ENCODE peak calls at places on chromosomes 16 and 17, in seven cellular contexts. One of them, this sample, is unnamed.

GRCh38 chr16:74480150-74481029 is 59.1 kb upstream of the CLEC18B start:
- DNase-seq in trophoblast cell: peak; percentile 78
- DNase-seq in H9: no peak
- DNase-seq in IMR-90: no peak
- DNase-seq in mesenchymal stem cell: no peak
- DNase-seq in neuronal stem cell: no peak
- DNase-seq in H1: no peak
- DNase-seq in this sample: peak; percentile 10

GRCh38 chr16:58515871-58516767 is 802 bp downstream of the SETD6 start:
- DNase-seq in trophoblast cell: peak; percentile 47
- DNase-seq in neuronal stem cell: no peak
- DNase-seq in H1: no peak
- DNase-seq in mesenchymal stem cell: no peak
- DNase-seq in IMR-90: no peak
- DNase-seq in H9: peak; percentile 74
- DNase-seq in this sample: peak; percentile 66

GRCh38 chr16:70683146-70683944 is 2.5 kb downstream of the MTSS2 start:
- DNase-seq in trophoblast cell: no peak
- DNase-seq in neuronal stem cell: no peak
- DNase-seq in IMR-90: no peak
- DNase-seq in H9: no peak
- DNase-seq in mesenchymal stem cell: no peak
- DNase-seq in H1: no peak
- DNase-seq in this sample: no peak

GRCh38 chr17:77793146-77793887 is 165.2 kb upstream of the TNRC6C start:
- DNase-seq in IMR-90: no peak
- DNase-seq in mesenchymal stem cell: no peak
- DNase-seq in trophoblast cell: no peak
- DNase-seq in H9: no peak
- DNase-seq in neuronal stem cell: no peak
- DNase-seq in H1: no peak
- DNase-seq in this sample: no peak

GRCh38 chr17:31052187-31052889 is 42.4 kb upstream of the NF1 start:
- DNase-seq in trophoblast cell: peak; percentile 74
- DNase-seq in IMR-90: peak; percentile 96
- DNase-seq in neuronal stem cell: no peak
- DNase-seq in H9: peak; percentile 22
- DNase-seq in H1: no peak
- DNase-seq in mesenchymal stem cell: peak; percentile 94
- DNase-seq in this sample: peak; percentile 12

GRCh38 chr17:29588561-29589411 is 662 bp downstream of the GIT1 start:
- DNase-seq in H1: no peak
- DNase-seq in H9: no peak
- DNase-seq in mesenchymal stem cell: peak; percentile 57
- DNase-seq in neuronal stem cell: no peak
- DNase-seq in trophoblast cell: peak; percentile 59
- DNase-seq in IMR-90: peak; percentile 29
- DNase-seq in this sample: peak; percentile 62

GRCh38 chr17:65312718-65313382 is 175.7 kb downstream of the RGS9 start:
- DNase-seq in trophoblast cell: no peak
- DNase-seq in H1: no peak
- DNase-seq in neuronal stem cell: no peak
- DNase-seq in H9: no peak
- DNase-seq in IMR-90: no peak
- DNase-seq in mesenchymal stem cell: no peak
- DNase-seq in this sample: peak; percentile 46

GRCh38 chr16:23141959-23142740 is 7.1 kb downstream of the USP31 start:
- DNase-seq in H1: no peak
- DNase-seq in trophoblast cell: no peak
- DNase-seq in mesenchymal stem cell: no peak
- DNase-seq in neuronal stem cell: no peak
- DNase-seq in H9: no peak
- DNase-seq in IMR-90: no peak
- DNase-seq in this sample: no peak

GRCh38 chr16:10554569-10554968 is 25.8 kb downstream of the EMP2 start:
- DNase-seq in IMR-90: no peak
- DNase-seq in neuronal stem cell: no peak
- DNase-seq in H9: no peak
- DNase-seq in H1: no peak
- DNase-seq in trophoblast cell: no peak
- DNase-seq in mesenchymal stem cell: no peak
- DNase-seq in this sample: no peak

GRCh38 chr17:28306954-28307401 is 12.0 kb upstream of the TMEM97 start:
- DNase-seq in trophoblast cell: peak; percentile 19
- DNase-seq in neuronal stem cell: no peak
- DNase-seq in H1: peak; percentile 19
- DNase-seq in IMR-90: no peak
- DNase-seq in H9: peak; percentile 91
- DNase-seq in mesenchymal stem cell: no peak
- DNase-seq in this sample: no peak

GRCh38 chr16:5580320-5580719 is 482.7 kb upstream of the EEF2KMT start:
- DNase-seq in trophoblast cell: no peak
- DNase-seq in neuronal stem cell: no peak
- DNase-seq in mesenchymal stem cell: no peak
- DNase-seq in H9: no peak
- DNase-seq in IMR-90: no peak
- DNase-seq in H1: no peak
- DNase-seq in this sample: no peak

GRCh38 chr16:67264277-67264676 is 15.1 kb upstream of the PLEKHG4 start:
- DNase-seq in mesenchymal stem cell: no peak
- DNase-seq in neuronal stem cell: no peak
- DNase-seq in trophoblast cell: no peak
- DNase-seq in H9: peak; percentile 42
- DNase-seq in IMR-90: no peak
- DNase-seq in H1: no peak
- DNase-seq in this sample: no peak

GRCh38 chr16:13767215-13767614 is 152.7 kb upstream of the ERCC4 start:
- DNase-seq in IMR-90: no peak
- DNase-seq in H1: no peak
- DNase-seq in H9: no peak
- DNase-seq in mesenchymal stem cell: no peak
- DNase-seq in neuronal stem cell: peak; percentile 37
- DNase-seq in trophoblast cell: no peak
- DNase-seq in this sample: peak; percentile 46

GRCh38 chr16:28844226-28844885 is 1.8 kb downstream of the TUFM start:
- DNase-seq in neuronal stem cell: no peak
- DNase-seq in mesenchymal stem cell: no peak
- DNase-seq in H9: no peak
- DNase-seq in H1: no peak
- DNase-seq in IMR-90: no peak
- DNase-seq in trophoblast cell: no peak
- DNase-seq in this sample: no peak

GRCh38 chr16:3873482-3874173 is 6.9 kb downstream of the CREBBP start:
- DNase-seq in H1: no peak
- DNase-seq in trophoblast cell: peak; percentile 78
- DNase-seq in mesenchymal stem cell: no peak
- DNase-seq in neuronal stem cell: no peak
- DNase-seq in IMR-90: peak; percentile 28
- DNase-seq in H9: no peak
- DNase-seq in this sample: no peak

GRCh38 chr17:66957951-66958579 is 6.4 kb upstream of the CACNG4 start:
- DNase-seq in IMR-90: peak; percentile 14
- DNase-seq in mesenchymal stem cell: no peak
- DNase-seq in H9: no peak
- DNase-seq in H1: no peak
- DNase-seq in trophoblast cell: no peak
- DNase-seq in neuronal stem cell: no peak
- DNase-seq in this sample: no peak

GRCh38 chr17:11492511-11492910 is 105.8 kb upstream of the DNAH9 start:
- DNase-seq in mesenchymal stem cell: no peak
- DNase-seq in H9: no peak
- DNase-seq in neuronal stem cell: no peak
- DNase-seq in IMR-90: no peak
- DNase-seq in H1: no peak
- DNase-seq in trophoblast cell: no peak
- DNase-seq in this sample: no peak

GRCh38 chr16:77540656-77541055 is 105.8 kb upstream of the ADAMTS18 start:
- DNase-seq in neuronal stem cell: no peak
- DNase-seq in trophoblast cell: no peak
- DNase-seq in IMR-90: no peak
- DNase-seq in H9: no peak
- DNase-seq in mesenchymal stem cell: peak; percentile 92
- DNase-seq in H1: no peak
- DNase-seq in this sample: peak; percentile 10

GRCh38 chr16:77234611-77235010 is 35.4 kb downstream of the SYCE1L start:
- DNase-seq in H1: no peak
- DNase-seq in trophoblast cell: no peak
- DNase-seq in IMR-90: no peak
- DNase-seq in mesenchymal stem cell: no peak
- DNase-seq in neuronal stem cell: no peak
- DNase-seq in H9: peak; percentile 68
- DNase-seq in this sample: peak; percentile 74

GRCh38 chr17:76840884-76841775 is 27.1 kb upstream of the MGAT5B start:
- DNase-seq in neuronal stem cell: no peak
- DNase-seq in IMR-90: no peak
- DNase-seq in mesenchymal stem cell: no peak
- DNase-seq in trophoblast cell: no peak
- DNase-seq in H1: no peak
- DNase-seq in H9: no peak
- DNase-seq in this sample: peak; percentile 41

GRCh38 chr16:2963074-2963610 is 933 bp upstream of the KREMEN2 start:
- DNase-seq in neuronal stem cell: no peak
- DNase-seq in IMR-90: no peak
- DNase-seq in H9: no peak
- DNase-seq in H1: no peak
- DNase-seq in mesenchymal stem cell: no peak
- DNase-seq in trophoblast cell: no peak
- DNase-seq in this sample: no peak

GRCh38 chr17:62101090-62101489 is 36.0 kb upstream of the MED13 start:
- DNase-seq in H9: peak; percentile 45
- DNase-seq in trophoblast cell: no peak
- DNase-seq in mesenchymal stem cell: no peak
- DNase-seq in IMR-90: no peak
- DNase-seq in neuronal stem cell: no peak
- DNase-seq in H1: no peak
- DNase-seq in this sample: no peak

GRCh38 chr16:68416057-68417046 is 32.0 kb downstream of the SMPD3 start:
- DNase-seq in H9: no peak
- DNase-seq in IMR-90: no peak
- DNase-seq in mesenchymal stem cell: no peak
- DNase-seq in neuronal stem cell: no peak
- DNase-seq in H1: no peak
- DNase-seq in trophoblast cell: no peak
- DNase-seq in this sample: no peak
- H2AK5ac ChIP-seq in H9: no peak overlapping the region
- H2AK5ac ChIP-seq in IMR-90: no peak overlapping the region
- H2AK5ac ChIP-seq in mesenchymal stem cell: no peak overlapping the region
- H2AK5ac ChIP-seq in neuronal stem cell: no peak overlapping the region
- H2AK5ac ChIP-seq in H1: no peak overlapping the region
- H2AK5ac ChIP-seq in trophoblast cell: no peak overlapping the region
- H2AK5ac ChIP-seq in this sample: no peak overlapping the region

GRCh38 chr17:51706098-51706497 is 445.8 kb downstream of the UTP18 start:
- DNase-seq in mesenchymal stem cell: no peak
- DNase-seq in IMR-90: no peak
- DNase-seq in neuronal stem cell: no peak
- DNase-seq in trophoblast cell: no peak
- DNase-seq in H9: no peak
- DNase-seq in H1: no peak
- DNase-seq in this sample: no peak

GRCh38 chr17:51701501-51701900 is 441.2 kb downstream of the UTP18 start:
- DNase-seq in IMR-90: no peak
- DNase-seq in trophoblast cell: no peak
- DNase-seq in H1: no peak
- DNase-seq in neuronal stem cell: no peak
- DNase-seq in mesenchymal stem cell: no peak
- DNase-seq in H9: no peak
- DNase-seq in this sample: no peak

GRCh38 chr17:51703364-51704341 is 443.3 kb downstream of the UTP18 start:
- DNase-seq in trophoblast cell: no peak
- DNase-seq in H9: no peak
- DNase-seq in IMR-90: no peak
- DNase-seq in mesenchymal stem cell: no peak
- DNase-seq in neuronal stem cell: no peak
- DNase-seq in H1: no peak
- DNase-seq in this sample: no peak

GRCh38 chr17:51700011-51700760 is 439.8 kb downstream of the UTP18 start:
- DNase-seq in IMR-90: no peak
- DNase-seq in H9: no peak
- DNase-seq in neuronal stem cell: no peak
- DNase-seq in mesenchymal stem cell: no peak
- DNase-seq in H1: no peak
- DNase-seq in trophoblast cell: no peak
- DNase-seq in this sample: no peak

GRCh38 chr17:51702963-51703362 is 442.6 kb downstream of the UTP18 start:
- DNase-seq in mesenchymal stem cell: no peak
- DNase-seq in neuronal stem cell: no peak
- DNase-seq in trophoblast cell: no peak
- DNase-seq in H1: no peak
- DNase-seq in IMR-90: no peak
- DNase-seq in H9: no peak
- DNase-seq in this sample: no peak
- H3K27ac ChIP-seq in mesenchymal stem cell: no peak overlapping the region
- H3K27ac ChIP-seq in neuronal stem cell: no peak overlapping the region
- H3K27ac ChIP-seq in trophoblast cell: no peak overlapping the region
- H3K27ac ChIP-seq in H1: no peak overlapping the region
- H3K27ac ChIP-seq in IMR-90: no peak overlapping the region
- H3K27ac ChIP-seq in H9: no peak overlapping the region
- H3K27ac ChIP-seq in this sample: no peak overlapping the region

GRCh38 chr16:86075839-86076440 is 177.0 kb downstream of the IRF8 start:
- DNase-seq in H1: no peak
- DNase-seq in neuronal stem cell: no peak
- DNase-seq in IMR-90: no peak
- DNase-seq in mesenchymal stem cell: no peak
- DNase-seq in H9: peak; percentile 3
- DNase-seq in trophoblast cell: no peak
- DNase-seq in this sample: no peak
- H3K4ac ChIP-seq in H1: no peak overlapping the region
- H3K4ac ChIP-seq in neuronal stem cell: no peak overlapping the region
- H3K4ac ChIP-seq in IMR-90: peak overlapping the region; percentile 98
- H3K4ac ChIP-seq in mesenchymal stem cell: peak overlapping the region; percentile 98
- H3K4ac ChIP-seq in H9: no peak overlapping the region
- H3K4ac ChIP-seq in trophoblast cell: no peak overlapping the region
- H3K4ac ChIP-seq in this sample: no peak overlapping the region

GRCh38 chr17:75228847-75229246 is 23.4 kb downstream of the NUP85 start:
- DNase-seq in H1: no peak
- DNase-seq in IMR-90: no peak
- DNase-seq in H9: no peak
- DNase-seq in neuronal stem cell: no peak
- DNase-seq in mesenchymal stem cell: no peak
- DNase-seq in trophoblast cell: no peak
- DNase-seq in this sample: no peak

GRCh38 chr17:75232786-75233185 is 27.3 kb downstream of the NUP85 start:
- DNase-seq in neuronal stem cell: no peak
- DNase-seq in mesenchymal stem cell: no peak
- DNase-seq in H9: no peak
- DNase-seq in trophoblast cell: no peak
- DNase-seq in IMR-90: no peak
- DNase-seq in H1: no peak
- DNase-seq in this sample: no peak

GRCh38 chr17:75228305-75228704 is 22.8 kb downstream of the NUP85 start:
- DNase-seq in mesenchymal stem cell: no peak
- DNase-seq in trophoblast cell: peak; percentile 37
- DNase-seq in neuronal stem cell: no peak
- DNase-seq in H1: no peak
- DNase-seq in IMR-90: no peak
- DNase-seq in H9: no peak
- DNase-seq in this sample: no peak

GRCh38 chr17:75231071-75231470 is 25.6 kb downstream of the NUP85 start:
- DNase-seq in trophoblast cell: no peak
- DNase-seq in neuronal stem cell: no peak
- DNase-seq in mesenchymal stem cell: no peak
- DNase-seq in IMR-90: no peak
- DNase-seq in H9: no peak
- DNase-seq in H1: no peak
- DNase-seq in this sample: no peak

GRCh38 chr17:75231741-75232464 is 26.4 kb downstream of the NUP85 start:
- DNase-seq in H1: no peak
- DNase-seq in H9: no peak
- DNase-seq in neuronal stem cell: no peak
- DNase-seq in mesenchymal stem cell: no peak
- DNase-seq in IMR-90: no peak
- DNase-seq in trophoblast cell: no peak
- DNase-seq in this sample: no peak
- H2AK5ac ChIP-seq in H1: no peak overlapping the region
- H2AK5ac ChIP-seq in H9: no peak overlapping the region
- H2AK5ac ChIP-seq in neuronal stem cell: no peak overlapping the region
- H2AK5ac ChIP-seq in mesenchymal stem cell: no peak overlapping the region
- H2AK5ac ChIP-seq in IMR-90: no peak overlapping the region
- H2AK5ac ChIP-seq in trophoblast cell: no peak overlapping the region
- H2AK5ac ChIP-seq in this sample: no peak overlapping the region